ENCODE peak calls at places on chromosomes 2 and 18, in seven cellular contexts. W is CD8-positive, alpha-beta memory T cell; Y is RWPE2; R is psoas muscle; M is transverse colon; G is AG09309; T is DND-41. U is an unnamed sample.

GRCh38 chr2:201465524-201465971 is 14.0 kb downstream of the STRADB start:
- DNase-seq in R (no peak), W (no peak), M (no peak), G (no peak), Y (no peak), T (no peak), U (no peak)

GRCh38 chr2:209368924-209369323 is 54.9 kb upstream of the MAP2 start:
- DNase-seq in R (no peak), G (peak; percentile 70), Y (peak; percentile 78), T (no peak), M (peak; percentile 48), W (no peak), U (peak; percentile 98)

GRCh38 chr2:172153161-172153560 is 50.5 kb upstream of the DLX2 start:
- DNase-seq in W (no peak), R (no peak), T (peak; percentile 63), M (no peak), G (no peak), Y (no peak), U (no peak)

GRCh38 chr2:226796840-226797288 is 2.8 kb downstream of the IRS1 start:
- DNase-seq in Y (peak; percentile 68), G (no peak), T (peak; percentile 22), R (peak; percentile 60), M (peak; percentile 24), W (no peak), U (peak; percentile 53)

GRCh38 chr2:240519396-240520142 is 38.2 kb downstream of the ANKMY1 start:
- DNase-seq in Y (no peak), T (no peak), W (no peak), M (no peak), G (no peak), R (no peak), U (peak; percentile 51)

GRCh38 chr2:120005834-120006521 is 6.9 kb upstream of the EPB41L5 start:
- DNase-seq in G (no peak), T (no peak), M (no peak), W (no peak), R (no peak), Y (no peak), U (no peak)

GRCh38 chr18:44626807-44627206 is 53.9 kb upstream of the SETBP1 start:
- DNase-seq in Y (no peak), W (no peak), T (no peak), M (no peak), R (no peak), G (no peak), U (no peak)

GRCh38 chr18:21897811-21898210 is 157.2 kb downstream of the MIB1 start:
- DNase-seq in G (peak; percentile 11), R (no peak), T (peak; percentile 32), W (no peak), M (peak; percentile 42), Y (no peak), U (peak; percentile 62)

DNA sequence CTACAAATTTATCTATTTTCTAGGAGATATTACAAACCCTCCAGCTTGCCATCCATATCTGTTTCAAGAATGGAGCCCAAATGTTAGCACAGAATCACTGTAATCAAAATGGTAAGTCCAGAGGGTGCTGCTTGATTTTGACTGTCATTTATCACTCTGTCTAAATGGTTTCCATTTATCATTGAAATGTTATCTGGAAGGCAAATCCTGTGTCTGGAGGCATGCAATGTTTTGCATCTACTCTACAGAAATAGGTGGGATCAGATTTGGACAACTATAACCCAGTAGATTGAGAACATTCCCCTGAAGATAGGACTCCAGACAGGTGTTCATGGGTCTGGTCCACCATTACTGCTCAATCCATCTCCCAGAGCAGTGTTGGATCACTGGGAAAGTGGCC is 128.7 kb downstream of the MAIP1 start:
- DNase-seq in R (no peak), G (no peak), W (no peak), M (no peak), T (no peak), Y (no peak), U (no peak)
- H3K4me3 ChIP-seq in R (no peak overlapping the region), G (no peak overlapping the region), W (no peak overlapping the region), M (no peak overlapping the region), T (no peak overlapping the region), Y (no peak overlapping the region), U (no peak overlapping the region)

GRCh38 chr2:219058541-219059374 is 2.0 kb downstream of the IHH start:
- DNase-seq in T (no peak), G (no peak), Y (no peak), M (peak; percentile 82), R (peak; percentile 55), W (no peak), U (peak; percentile 29)
- H3K4me3 ChIP-seq in T (no peak overlapping the region), G (no peak overlapping the region), Y (no peak overlapping the region), M (peak overlapping the region; percentile 54), R (peak overlapping the region; percentile 47), W (no peak overlapping the region), U (no peak overlapping the region)

GRCh38 chr2:37771600-37772088 is 100.2 kb upstream of the CDC42EP3 start:
- DNase-seq in G (peak; percentile 39), M (no peak), Y (no peak), R (no peak), W (no peak), T (no peak), U (peak; percentile 76)
- H3K4me3 ChIP-seq in G (no peak overlapping the region), M (no peak overlapping the region), Y (no peak overlapping the region), R (peak overlapping the region; percentile 32), W (no peak overlapping the region), T (no peak overlapping the region), U (no peak overlapping the region)

GRCh38 chr2:237733677-237734300 is 64.8 kb upstream of the RBM44 start:
- DNase-seq in T (no peak), Y (no peak), R (no peak), M (no peak), W (no peak), G (no peak), U (no peak)
- H3K4me3 ChIP-seq in T (no peak overlapping the region), Y (no peak overlapping the region), R (peak overlapping the region; percentile 31), M (no peak overlapping the region), W (no peak overlapping the region), G (no peak overlapping the region), U (no peak overlapping the region)

GRCh38 chr2:47345584-47345913 is 57.4 kb upstream of the MSH2 start:
- DNase-seq in W (no peak), T (no peak), M (no peak), Y (no peak), R (no peak), G (no peak), U (no peak)

GRCh38 chr2:47339745-47340541 is 63.0 kb upstream of the MSH2 start:
- DNase-seq in T (no peak), Y (peak; percentile 78), R (no peak), M (peak; percentile 63), G (no peak), W (no peak), U (peak; percentile 81)

GRCh38 chr2:47346107-47346506 is 56.8 kb upstream of the MSH2 start:
- DNase-seq in T (no peak), W (no peak), M (no peak), G (no peak), R (no peak), Y (no peak), U (no peak)

GRCh38 chr2:47346669-47347068 is 56.3 kb upstream of the MSH2 start:
- DNase-seq in M (no peak), Y (no peak), G (no peak), T (no peak), R (no peak), W (no peak), U (no peak)

GRCh38 chr2:47344890-47345583 is 57.9 kb upstream of the MSH2 start:
- DNase-seq in R (peak; percentile 46), M (peak; percentile 91), G (no peak), Y (no peak), W (no peak), T (no peak), U (peak; percentile 67)
- H3K4me3 ChIP-seq in R (peak overlapping the region; percentile 57), M (peak overlapping the region; percentile 35), G (no peak overlapping the region), Y (no peak overlapping the region), W (no peak overlapping the region), T (no peak overlapping the region), U (peak overlapping the region; percentile 17)

GRCh38 chr2:179532890-179533289 is 268.3 kb upstream of the SESTD1 start:
- DNase-seq in M (no peak), W (no peak), Y (no peak), T (no peak), R (no peak), G (no peak), U (peak; percentile 65)
- H3K4me3 ChIP-seq in M (no peak overlapping the region), W (no peak overlapping the region), Y (no peak overlapping the region), T (no peak overlapping the region), R (no peak overlapping the region), G (no peak overlapping the region), U (no peak overlapping the region)

GRCh38 chr2:78540255-78540654 is 485.2 kb upstream of the REG3G start:
- DNase-seq in W (no peak), Y (no peak), T (no peak), M (no peak), R (no peak), G (no peak), U (no peak)
- H3K4me3 ChIP-seq in W (no peak overlapping the region), Y (no peak overlapping the region), T (no peak overlapping the region), M (no peak overlapping the region), R (no peak overlapping the region), G (no peak overlapping the region), U (no peak overlapping the region)

DNA sequence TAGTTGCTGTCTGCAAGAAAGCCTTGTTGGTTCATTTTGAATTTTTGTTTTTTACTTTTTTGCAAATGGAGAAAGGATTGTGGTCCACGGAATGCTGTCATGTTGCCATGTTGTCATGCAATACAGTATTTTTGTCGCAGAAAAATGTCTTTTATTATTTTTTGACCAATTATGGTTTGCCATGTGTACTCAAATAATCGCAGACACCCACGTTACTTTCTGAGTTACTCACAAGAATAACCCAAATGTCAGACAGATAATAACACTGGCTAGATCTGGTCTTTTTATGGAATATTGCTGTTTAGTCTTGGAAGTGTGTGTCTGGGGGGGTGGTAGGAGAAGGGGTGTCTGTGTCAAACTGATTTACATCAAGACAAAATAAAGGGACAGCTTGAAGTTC is 188.9 kb downstream of the LTBP1 start:
- DNase-seq in M (no peak), W (no peak), G (no peak), R (no peak), Y (no peak), T (no peak), U (peak; percentile 61)
- H3K4me3 ChIP-seq in M (no peak overlapping the region), W (no peak overlapping the region), G (peak overlapping the region; percentile 46), R (peak overlapping the region; percentile 65), Y (peak overlapping the region; percentile 18), T (no peak overlapping the region), U (peak overlapping the region; percentile 82)

GRCh38 chr2:20222769-20223344 is 2.1 kb downstream of the SDC1 start:
- DNase-seq in T (no peak), R (no peak), W (no peak), M (no peak), G (no peak), Y (no peak), U (no peak)
- H3K4me3 ChIP-seq in T (no peak overlapping the region), R (peak overlapping the region; percentile 76), W (no peak overlapping the region), M (peak overlapping the region; percentile 81), G (peak overlapping the region; percentile 71), Y (peak overlapping the region; percentile 98), U (no peak overlapping the region)

U was measured in cardiac fibroblast.